ENCODE peak calls at places on chromosomes 3 and 15, in six cellular contexts. B is GM23248; P is upper lobe of right lung; W is OCI-LY7; A is CD8-positive, alpha-beta T cell; Z is stomach. G is an unnamed sample. For H3K4me1, the result is how much of the 10 kb centered on the place peaks cover.

GRCh38 chr3:174536319-174536718 is 322.8 kb upstream of the NAALADL2 start:
- DNase-seq in P (no peak), Z (no peak), W (no peak), A (no peak), B (no peak), G (no peak)

GRCh38 chr3:16841906-16842709 is 42.6 kb upstream of the PLCL2 start:
- DNase-seq in A (peak), Z (peak), W (peak), B (no peak), P (peak), G (no peak)

GRCh38 chr3:24810881-24811280 is 316.2 kb upstream of the THRB start:
- DNase-seq in W (no peak), A (no peak), B (no peak), P (no peak), Z (peak), G (no peak)

GRCh38 chr3:133472242-133472641 is 72.4 kb downstream of the BFSP2 start:
- DNase-seq in B (no peak), Z (no peak), A (no peak), W (no peak), P (no peak), G (no peak)

GRCh38 chr3:156615592-156616173 is 58.7 kb upstream of the TIPARP start:
- DNase-seq in B (peak), A (no peak), W (no peak), P (peak), Z (no peak), G (no peak)

GRCh38 chr3:123272547-123272946 is 70.8 kb downstream of the SEC22A start:
- DNase-seq in A (no peak), B (peak), Z (no peak), P (no peak), W (no peak), G (no peak)

GRCh38 chr15:69758810-69759410 is 306.3 kb downstream of the RPLP1 start:
- DNase-seq in A (peak), W (peak), Z (peak), B (peak), P (no peak), G (no peak)

GRCh38 chr3:32238027-32238815 is at the start of gene CMTM8:
- DNase-seq in Z (peak), A (peak), B (peak), P (peak), W (peak), G (no peak)

GRCh38 chr3:47912006-47912504 is 104.2 kb downstream of the MAP4 start:
- DNase-seq in B (peak), P (no peak), Z (no peak), A (no peak), W (no peak), G (no peak)

GRCh38 chr3:16452265-16452664 is 61.2 kb downstream of the RFTN1 start:
- DNase-seq in W (no peak), A (no peak), Z (no peak), B (peak), P (no peak), G (no peak)

GRCh38 chr3:12948891-12949711 is 107.7 kb upstream of the RPL32 start:
- DNase-seq in B (peak), P (peak), A (peak), W (peak), Z (no peak), G (no peak)

GRCh38 chr3:162774613-162775100 is 1278.0 kb downstream of the OTOL1 start:
- DNase-seq in A (no peak), Z (no peak), P (no peak), W (no peak), B (no peak), G (no peak)

GRCh38 chr15:58515807-58516206 is 84.0 kb downstream of the LIPC start:
- DNase-seq in A (peak), W (peak), B (no peak), Z (no peak), P (no peak), G (no peak)

GRCh38 chr3:50620420-50620819 is 3.5 kb downstream of the MAPKAPK3 start:
- DNase-seq in A (no peak), P (peak), Z (no peak), B (no peak), W (no peak), G (no peak)

GRCh38 chr15:97806731-97807130 is 153.8 kb upstream of the ARRDC4 start:
- DNase-seq in B (no peak), W (no peak), Z (no peak), P (no peak), A (no peak), G (no peak)

GRCh38 chr15:34318277-34319079 is 19.1 kb downstream of the SLC12A6 start:
- DNase-seq in W (peak), P (no peak), A (peak), Z (peak), B (peak), G (peak)

GRCh38 chr15:101019351-101019750 is 100.2 kb downstream of the LRRK1 start:
- DNase-seq in Z (no peak), P (no peak), A (peak), W (no peak), B (no peak), G (peak)

GRCh38 chr3:161415506-161416231 is 44.4 kb upstream of the SPTSSB start:
- DNase-seq in A (no peak), Z (peak), P (no peak), W (no peak), B (peak), G (no peak)

GRCh38 chr3:15768421-15769255 is 29.1 kb downstream of the ANKRD28 start:
- DNase-seq in W (no peak), B (peak), P (peak), Z (no peak), A (no peak), G (no peak)

GRCh38 chr15:60006808-60007346 is 2.8 kb downstream of the FOXB1 start:
- DNase-seq in P (no peak), B (no peak), Z (no peak), W (no peak), A (no peak), G (no peak)

GRCh38 chr3:71245971-71246860 is 337.3 kb downstream of the FOXP1 start:
- DNase-seq in P (no peak), A (no peak), W (no peak), Z (no peak), B (no peak), G (no peak)

GRCh38 chr3:66993082-66993481 is 5.0 kb upstream of the KBTBD8 start:
- DNase-seq in P (no peak), A (no peak), Z (no peak), W (no peak), B (no peak), G (no peak)
- H3K27ac ChIP-seq in P (no peak), A (no peak), Z (no peak), W (no peak), B (no peak), G (no peak)

GRCh38 chr3:89971329-89971728 is 863.9 kb downstream of the EPHA3 start:
- DNase-seq in P (no peak), B (no peak), W (no peak), A (no peak), Z (no peak), G (no peak)
- H3K4me1 ChIP-seq in P (under half), B (under half), W (under half), A (under half), Z (under half), G (under half)

GRCh38 chr3:112632596-112632995 is 8.3 kb downstream of the CCDC80 start:
- DNase-seq in Z (no peak), B (peak), W (no peak), P (no peak), A (no peak), G (no peak)
- H3K4me3 ChIP-seq in Z (no peak), B (peak), W (no peak), P (no peak), A (no peak), G (peak)

DNA sequence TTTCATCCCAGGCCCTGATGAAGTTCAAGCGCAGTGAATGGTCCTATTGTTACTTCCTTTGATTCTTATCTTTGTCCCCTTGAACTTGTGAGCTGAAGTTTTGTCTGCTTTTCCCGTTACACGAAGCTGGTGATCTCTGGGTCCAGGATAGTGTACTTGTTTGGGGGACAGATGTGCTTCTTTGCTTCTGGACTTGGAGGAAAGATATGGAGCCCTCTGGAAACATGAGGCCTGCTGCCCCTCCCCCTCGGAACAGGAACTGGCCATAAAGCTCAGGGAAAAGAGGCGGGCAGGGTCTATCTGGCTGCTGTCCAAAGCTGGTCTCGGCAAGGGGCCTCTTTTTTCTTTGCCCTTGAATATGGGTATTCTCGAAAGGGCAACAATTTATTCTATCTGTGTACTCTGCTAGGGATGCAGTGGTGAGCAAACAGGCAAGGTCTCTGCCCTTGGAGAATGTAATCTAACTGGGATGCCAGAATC is 47.6 kb downstream of the IDH2 start:
- DNase-seq in Z (no peak), P (no peak), B (no peak), W (no peak), A (no peak), G (no peak)
- H3K27ac ChIP-seq in Z (no peak), P (no peak), B (no peak), W (no peak), A (no peak), G (no peak)

GRCh38 chr15:25844542-25844941 is 18.6 kb downstream of the ATP10A start:
- DNase-seq in P (no peak), A (no peak), B (no peak), Z (no peak), W (no peak), G (no peak)

GRCh38 chr15:25848325-25848724 is 14.8 kb downstream of the ATP10A start:
- DNase-seq in B (no peak), P (no peak), W (no peak), Z (no peak), A (no peak), G (no peak)

GRCh38 chr15:25844981-25845680 is 18.0 kb downstream of the ATP10A start:
- DNase-seq in W (peak), Z (no peak), B (no peak), A (no peak), P (no peak), G (no peak)

GRCh38 chr15:25847066-25847465 is 16.1 kb downstream of the ATP10A start:
- DNase-seq in Z (no peak), P (no peak), W (peak), B (no peak), A (no peak), G (no peak)

GRCh38 chr15:25846377-25846776 is 16.8 kb downstream of the ATP10A start:
- DNase-seq in W (peak), A (peak), B (peak), P (no peak), Z (no peak), G (no peak)
- H3K4me1 ChIP-seq in W (half or more), A (half or more), B (under half), P (under half), Z (under half), G (under half)

G was measured in right atrium auricular region.